ENCODE peak calls at places on chromosomes 11 and 22, in four cellular contexts. Q, R, P and I are unnamed samples.

GRCh38 chr11:79931692-79932091 is 490.9 kb upstream of the TENM4 start:
- DNase-seq in Q (no peak), R (no peak), P (no peak), I (no peak)

GRCh38 chr11:63289658-63290057 is 46.3 kb upstream of the SLC22A25 start:
- DNase-seq in Q (no peak), R (no peak), P (no peak), I (no peak)

GRCh38 chr11:103870821-103871309 is 165.6 kb upstream of the DDI1 start:
- DNase-seq in Q (no peak), R (no peak), P (no peak), I (no peak)

GRCh38 chr11:118663381-118663780 is 16.1 kb downstream of the TREH start:
- DNase-seq in Q (no peak), R (no peak), P (no peak), I (no peak)

GRCh38 chr22:25629613-25630012 is 65.1 kb downstream of the GRK3 start:
- DNase-seq in Q (no peak), R (no peak), P (no peak), I (no peak)

GRCh38 chr11:94768602-94769511 is 701 bp downstream of the AMOTL1 start:
- DNase-seq in Q (peak; percentile 26), R (peak; percentile 39), P (no peak), I (peak; percentile 83)

GRCh38 chr11:71454470-71455113 is 1.6 kb downstream of the NADSYN1 start:
- DNase-seq in Q (no peak), R (no peak), P (peak; percentile 62), I (no peak)

GRCh38 chr11:64107300-64107699 is 58.6 kb downstream of the MACROD1 start:
- DNase-seq in Q (no peak), R (no peak), P (no peak), I (no peak)

GRCh38 chr22:44071760-44072159 is 47.7 kb downstream of the PARVB start:
- DNase-seq in Q (no peak), R (no peak), P (no peak), I (no peak)

GRCh38 chr22:48753752-48754517 is 1073.7 kb downstream of the BRD1 start:
- DNase-seq in Q (no peak), R (no peak), P (no peak), I (no peak)

GRCh38 chr11:102304686-102305085 is 12.6 kb upstream of the BIRC3 start:
- DNase-seq in Q (no peak), R (no peak), P (no peak), I (no peak)

GRCh38 chr22:48353116-48353947 is 1474.3 kb downstream of the BRD1 start:
- DNase-seq in Q (no peak), R (no peak), P (peak; percentile 26), I (peak; percentile 51)

GRCh38 chr22:40412441-40412840 is 42.0 kb downstream of the SGSM3 start:
- DNase-seq in Q (no peak), R (no peak), P (no peak), I (no peak)

GRCh38 chr11:76768091-76769047 is 14.8 kb upstream of the TSKU start:
- DNase-seq in Q (no peak), R (peak; percentile 60), P (peak; percentile 81), I (peak; percentile 80)

GRCh38 chr11:75867778-75868374 is 52.9 kb downstream of the UVRAG start:
- DNase-seq in Q (peak; percentile 50), R (peak; percentile 11), P (no peak), I (no peak)

GRCh38 chr11:4465411-4465810 is 16.3 kb downstream of the OR52K2 start:
- DNase-seq in Q (no peak), R (no peak), P (no peak), I (no peak)

GRCh38 chr11:78253797-78254196 is 65.1 kb downstream of the USP35 start:
- DNase-seq in Q (no peak), R (no peak), P (no peak), I (no peak)

GRCh38 chr22:39434243-39434653 is 22.6 kb upstream of the MGAT3 start:
- DNase-seq in Q (no peak), R (no peak), P (no peak), I (no peak)

GRCh38 chr11:120235024-120235628 is 4.8 kb upstream of the POU2F3 start:
- DNase-seq in Q (peak; percentile 81), R (peak; percentile 62), P (peak; percentile 87), I (peak; percentile 86)

GRCh38 chr11:129951201-129951882 is 51.3 kb downstream of the PRDM10 start:
- DNase-seq in Q (no peak), R (peak; percentile 80), P (no peak), I (no peak)

GRCh38 chr11:45149483-45150056 is 3.1 kb downstream of the PRDM11 start:
- DNase-seq in Q (no peak), R (no peak), P (no peak), I (no peak)

GRCh38 chr11:126512251-126512650 is 156.8 kb downstream of the ST3GAL4 start:
- DNase-seq in Q (no peak), R (no peak), P (no peak), I (peak; percentile 28)

GRCh38 chr11:57502870-57503269 is 12.6 kb downstream of the SLC43A1 start:
- DNase-seq in Q (no peak), R (no peak), P (no peak), I (no peak)

GRCh38 chr11:85718991-85719807 is 33.2 kb upstream of the CCDC89 start:
- DNase-seq in Q (no peak), R (peak; percentile 98), P (no peak), I (no peak)

GRCh38 chr22:29932121-29932520 is 49.1 kb downstream of the MTMR3 start:
- DNase-seq in Q (no peak), R (no peak), P (no peak), I (no peak)

GRCh38 chr22:31049815-31050420 is 31.2 kb upstream of the SMTN start:
- DNase-seq in Q (no peak), R (no peak), P (no peak), I (no peak)

GRCh38 chr11:1653541-1654387 is 24.2 kb downstream of the KRTAP5-5 start:
- DNase-seq in Q (no peak), R (no peak), P (no peak), I (peak; percentile 47)

GRCh38 chr22:23621082-23621780 is 10.9 kb downstream of the DRICH1 start:
- DNase-seq in Q (no peak), R (no peak), P (no peak), I (no peak)
- H3K4me1 ChIP-seq in Q (no peaks in the 10 kb centered on the region), R (no peaks in the 10 kb centered on the region), P (no peaks in the 10 kb centered on the region), I (no peaks in the 10 kb centered on the region)

DNA sequence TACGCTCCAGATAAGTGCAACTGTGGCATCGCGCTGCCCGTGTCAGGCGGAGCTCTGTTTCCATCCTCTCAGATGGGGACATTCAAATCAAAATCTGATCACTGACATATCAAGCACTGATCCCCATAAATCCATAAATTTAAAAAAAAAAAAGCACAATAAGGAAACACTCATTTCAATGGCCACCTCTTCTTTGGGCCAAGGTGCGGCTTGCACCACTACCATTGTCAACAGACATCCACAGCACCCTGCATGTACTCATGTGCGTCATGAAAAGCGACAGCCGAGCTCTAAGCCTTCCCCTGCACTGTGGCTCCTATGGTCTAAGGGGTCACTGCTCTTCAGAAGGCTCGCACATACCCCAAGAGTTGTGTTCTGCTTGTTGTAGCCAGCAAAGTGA is 26.7 kb upstream of the SERPIND1 start:
- DNase-seq in Q (no peak), R (no peak), P (no peak), I (no peak)
- TF ChIP-seq CTCF in Q (no peak), R (no peak), P (no peak), I (no peak)

GRCh38 chr11:65662247-65662801 is 392 bp downstream of the RELA start:
- DNase-seq in Q (no peak), R (peak; percentile 17), P (no peak), I (no peak)

GRCh38 chr11:65660038-65660437 is 2.7 kb downstream of the RELA start:
- DNase-seq in Q (no peak), R (no peak), P (no peak), I (no peak)

GRCh38 chr11:65661599-65662246 is 993 bp downstream of the RELA start:
- DNase-seq in Q (no peak), R (no peak), P (peak; percentile 45), I (no peak)

GRCh38 chr11:65662802-65663633 is at the start of gene RELA:
- DNase-seq in Q (peak; percentile 94), R (peak; percentile 95), P (peak; percentile 94), I (peak; percentile 96)

DNA sequence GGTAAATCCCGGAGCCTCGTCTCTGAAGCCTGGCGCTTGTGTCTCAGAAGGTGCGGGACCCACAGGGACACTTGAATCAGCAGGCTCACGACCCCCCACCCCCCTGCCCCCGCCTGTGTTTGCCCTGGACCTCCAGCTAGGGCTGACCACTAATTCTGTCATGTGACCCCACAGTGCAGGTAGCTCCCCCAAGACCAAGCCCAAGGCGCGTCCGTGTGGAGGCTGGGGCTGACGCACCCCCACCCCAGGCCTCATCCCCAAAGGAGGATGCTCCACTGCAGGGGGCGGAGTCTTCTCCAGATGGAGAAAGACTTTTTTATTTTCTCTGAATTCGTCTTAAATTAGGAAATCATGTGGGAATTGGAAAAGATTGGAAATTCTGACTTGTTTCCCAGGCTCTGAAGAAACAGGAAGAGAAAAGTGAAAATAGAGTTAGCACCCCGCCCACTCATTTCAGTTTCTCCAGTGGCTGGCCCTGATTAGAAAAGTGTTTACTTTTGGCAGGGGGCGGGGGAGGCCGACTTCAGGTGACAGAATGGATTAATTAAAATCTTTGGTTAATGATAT is 1.0 kb upstream of the RELA start:
- DNase-seq in Q (peak; percentile 50), R (peak; percentile 50), P (no peak), I (peak; percentile 80)
- H3K4me3 ChIP-seq in Q (peak overlapping the region; percentile 92), R (peak overlapping the region; percentile 94), P (peak overlapping the region; percentile 85), I (peak overlapping the region; percentile 93)

DNA sequence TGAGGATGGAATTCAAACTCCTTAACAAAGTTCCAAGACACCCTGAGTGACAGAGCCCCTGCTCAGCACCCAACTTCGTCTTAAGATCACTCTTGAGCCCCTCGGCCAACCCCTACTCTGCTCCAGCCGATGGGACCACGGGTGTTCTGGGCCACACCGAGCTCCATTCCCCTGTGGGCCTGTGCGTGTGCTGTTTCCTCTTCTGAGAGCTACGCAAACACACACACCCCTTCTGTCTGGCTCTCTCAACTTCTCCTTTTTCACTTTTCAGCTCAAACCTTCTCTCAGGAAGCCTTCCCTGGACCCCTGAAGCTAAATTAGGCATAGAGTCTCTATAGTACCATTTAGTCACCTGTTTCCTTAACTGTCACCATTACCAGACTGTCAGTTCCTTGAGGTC is 37.5 kb upstream of the NNMT start:
- DNase-seq in Q (no peak), R (no peak), P (no peak), I (no peak)
- H3K4me1 ChIP-seq in Q (peaks cover 13% of the 10 kb centered on the region), R (no peaks in the 10 kb centered on the region), P (peaks cover 3% of the 10 kb centered on the region), I (peaks cover 32% of the 10 kb centered on the region)

GRCh38 chr11:133078591-133079179 is 453.6 kb downstream of the OPCML start:
- DNase-seq in Q (peak; percentile 48), R (peak; percentile 18), P (no peak), I (no peak)
- TF ChIP-seq CTCF in Q (peak; percentile 84), R (peak; percentile 85), P (peak; percentile 63), I (peak; percentile 68)